ENCODE peak calls at places on chromosomes 2 and 18, in eight cellular contexts. One of them, this sample, is unnamed.

GRCh38 chr18:31649894-31650719 is 34.3 kb downstream of the B4GALT6 start:
- DNase-seq in fibroblast of villous mesenchyme: no peak
- DNase-seq in Calu3: no peak
- DNase-seq in astrocyte of the cerebellum: no peak
- DNase-seq in psoas muscle: no peak
- DNase-seq in A549: no peak
- DNase-seq in gastrocnemius medialis: no peak
- DNase-seq in left lung: no peak
- DNase-seq in this sample: no peak

GRCh38 chr2:195486987-195487644 is 169.9 kb upstream of the SLC39A10 start:
- DNase-seq in fibroblast of villous mesenchyme: peak; percentile 79
- DNase-seq in Calu3: peak; percentile 3
- DNase-seq in astrocyte of the cerebellum: peak; percentile 23
- DNase-seq in psoas muscle: no peak
- DNase-seq in A549: peak; percentile 67
- DNase-seq in gastrocnemius medialis: no peak
- DNase-seq in left lung: no peak
- DNase-seq in this sample: no peak

GRCh38 chr2:235343869-235344268 is 150.0 kb upstream of the AGAP1 start:
- DNase-seq in fibroblast of villous mesenchyme: peak; percentile 61
- DNase-seq in Calu3: no peak
- DNase-seq in astrocyte of the cerebellum: no peak
- DNase-seq in psoas muscle: no peak
- DNase-seq in A549: peak; percentile 40
- DNase-seq in gastrocnemius medialis: no peak
- DNase-seq in left lung: no peak
- DNase-seq in this sample: peak; percentile 57

GRCh38 chr2:98737848-98738247 is 6.9 kb upstream of the MGAT4A start:
- DNase-seq in fibroblast of villous mesenchyme: no peak
- DNase-seq in Calu3: no peak
- DNase-seq in astrocyte of the cerebellum: no peak
- DNase-seq in psoas muscle: no peak
- DNase-seq in A549: no peak
- DNase-seq in gastrocnemius medialis: no peak
- DNase-seq in left lung: no peak
- DNase-seq in this sample: no peak

GRCh38 chr2:37282746-37283145 is 41.9 kb downstream of the PRKD3 start:
- DNase-seq in fibroblast of villous mesenchyme: peak; percentile 33
- DNase-seq in Calu3: no peak
- DNase-seq in astrocyte of the cerebellum: no peak
- DNase-seq in psoas muscle: no peak
- DNase-seq in A549: no peak
- DNase-seq in gastrocnemius medialis: no peak
- DNase-seq in left lung: no peak
- DNase-seq in this sample: no peak

GRCh38 chr18:50654211-50654610 is 94.3 kb downstream of the MAPK4 start:
- DNase-seq in fibroblast of villous mesenchyme: no peak
- DNase-seq in Calu3: no peak
- DNase-seq in astrocyte of the cerebellum: no peak
- DNase-seq in psoas muscle: no peak
- DNase-seq in A549: no peak
- DNase-seq in gastrocnemius medialis: no peak
- DNase-seq in left lung: no peak
- DNase-seq in this sample: no peak

GRCh38 chr2:64273524-64274398 is 129.5 kb upstream of the PELI1 start:
- DNase-seq in fibroblast of villous mesenchyme: peak; percentile 80
- DNase-seq in Calu3: peak; percentile 17
- DNase-seq in astrocyte of the cerebellum: peak; percentile 83
- DNase-seq in psoas muscle: peak; percentile 41
- DNase-seq in A549: peak; percentile 17
- DNase-seq in gastrocnemius medialis: peak; percentile 59
- DNase-seq in left lung: no peak
- DNase-seq in this sample: peak; percentile 89

GRCh38 chr2:10297950-10298349 is 4.8 kb upstream of the HPCAL1 start:
- DNase-seq in fibroblast of villous mesenchyme: peak; percentile 99
- DNase-seq in Calu3: no peak
- DNase-seq in astrocyte of the cerebellum: no peak
- DNase-seq in psoas muscle: peak; percentile 67
- DNase-seq in A549: peak; percentile 73
- DNase-seq in gastrocnemius medialis: peak; percentile 57
- DNase-seq in left lung: no peak
- DNase-seq in this sample: peak; percentile 80

GRCh38 chr2:43841949-43842865 is 3.4 kb downstream of the ABCG8 start:
- DNase-seq in fibroblast of villous mesenchyme: no peak
- DNase-seq in Calu3: no peak
- DNase-seq in astrocyte of the cerebellum: no peak
- DNase-seq in psoas muscle: no peak
- DNase-seq in A549: no peak
- DNase-seq in gastrocnemius medialis: no peak
- DNase-seq in left lung: no peak
- DNase-seq in this sample: no peak

GRCh38 chr18:48662021-48662661 is 123.3 kb downstream of the CTIF start:
- DNase-seq in fibroblast of villous mesenchyme: peak; percentile 75
- DNase-seq in Calu3: peak; percentile 52
- DNase-seq in astrocyte of the cerebellum: no peak
- DNase-seq in psoas muscle: no peak
- DNase-seq in A549: peak; percentile 37
- DNase-seq in gastrocnemius medialis: no peak
- DNase-seq in left lung: no peak
- DNase-seq in this sample: peak; percentile 58

GRCh38 chr2:217897816-217898806 is 104.7 kb downstream of the TNS1 start:
- DNase-seq in fibroblast of villous mesenchyme: no peak
- DNase-seq in Calu3: no peak
- DNase-seq in astrocyte of the cerebellum: no peak
- DNase-seq in psoas muscle: peak; percentile 62
- DNase-seq in A549: no peak
- DNase-seq in gastrocnemius medialis: peak; percentile 88
- DNase-seq in left lung: peak; percentile 88
- DNase-seq in this sample: peak; percentile 63

GRCh38 chr18:70576281-70577022 is 287.6 kb downstream of the SOCS6 start:
- DNase-seq in fibroblast of villous mesenchyme: no peak
- DNase-seq in Calu3: no peak
- DNase-seq in astrocyte of the cerebellum: no peak
- DNase-seq in psoas muscle: no peak
- DNase-seq in A549: no peak
- DNase-seq in gastrocnemius medialis: no peak
- DNase-seq in left lung: no peak
- DNase-seq in this sample: no peak

GRCh38 chr18:70577023-70577420 is 288.2 kb downstream of the SOCS6 start:
- DNase-seq in fibroblast of villous mesenchyme: no peak
- DNase-seq in Calu3: no peak
- DNase-seq in astrocyte of the cerebellum: no peak
- DNase-seq in psoas muscle: no peak
- DNase-seq in A549: no peak
- DNase-seq in gastrocnemius medialis: no peak
- DNase-seq in left lung: no peak
- DNase-seq in this sample: no peak

DNA sequence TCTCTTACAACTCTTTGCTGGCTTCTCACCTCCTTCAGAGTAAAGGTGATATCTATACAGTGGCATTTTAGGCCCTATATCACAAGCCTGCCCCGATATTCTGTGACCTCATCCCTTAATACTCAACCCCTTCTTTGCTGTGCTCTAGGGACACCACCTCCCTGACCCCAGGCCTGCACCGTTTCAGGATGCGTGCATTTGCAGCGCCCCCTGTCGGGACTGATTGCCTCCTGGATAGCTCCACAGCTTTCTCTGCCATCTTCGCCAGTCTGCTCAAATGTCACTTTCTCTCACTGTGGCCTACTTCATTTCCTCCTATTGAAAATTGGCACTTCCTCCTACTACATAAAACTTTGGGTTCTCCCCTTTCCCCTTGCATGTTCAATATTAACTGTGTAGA is 289.6 kb downstream of the SOCS6 start:
- DNase-seq in fibroblast of villous mesenchyme: no peak
- DNase-seq in Calu3: peak; percentile 21
- DNase-seq in astrocyte of the cerebellum: no peak
- DNase-seq in psoas muscle: peak; percentile 12
- DNase-seq in A549: peak; percentile 3
- DNase-seq in gastrocnemius medialis: no peak
- DNase-seq in left lung: no peak
- DNase-seq in this sample: no peak
- TF ChIP-seq CTCF in fibroblast of villous mesenchyme: no peak
- TF ChIP-seq CTCF in Calu3: no peak
- TF ChIP-seq CTCF in astrocyte of the cerebellum: no peak
- TF ChIP-seq CTCF in psoas muscle: no peak
- TF ChIP-seq CTCF in A549: peak; percentile 7
- TF ChIP-seq CTCF in gastrocnemius medialis: no peak
- TF ChIP-seq CTCF in left lung: no peak
- TF ChIP-seq CTCF in this sample: no peak

GRCh38 chr18:9949861-9950260 is 36.0 kb downstream of the VAPA start:
- DNase-seq in fibroblast of villous mesenchyme: no peak
- DNase-seq in Calu3: no peak
- DNase-seq in astrocyte of the cerebellum: no peak
- DNase-seq in psoas muscle: no peak
- DNase-seq in A549: peak; percentile 29
- DNase-seq in gastrocnemius medialis: no peak
- DNase-seq in left lung: no peak
- DNase-seq in this sample: no peak
- TF ChIP-seq CTCF in fibroblast of villous mesenchyme: no peak
- TF ChIP-seq CTCF in Calu3: no peak
- TF ChIP-seq CTCF in astrocyte of the cerebellum: no peak
- TF ChIP-seq CTCF in psoas muscle: no peak
- TF ChIP-seq CTCF in A549: no peak
- TF ChIP-seq CTCF in gastrocnemius medialis: no peak
- TF ChIP-seq CTCF in left lung: no peak
- TF ChIP-seq CTCF in this sample: no peak

GRCh38 chr2:66082576-66082975 is 352.3 kb upstream of the MEIS1 start:
- DNase-seq in fibroblast of villous mesenchyme: no peak
- DNase-seq in Calu3: no peak
- DNase-seq in astrocyte of the cerebellum: no peak
- DNase-seq in psoas muscle: no peak
- DNase-seq in A549: no peak
- DNase-seq in gastrocnemius medialis: no peak
- DNase-seq in left lung: no peak
- DNase-seq in this sample: no peak

GRCh38 chr2:66080136-66080535 is 354.8 kb upstream of the MEIS1 start:
- DNase-seq in fibroblast of villous mesenchyme: no peak
- DNase-seq in Calu3: no peak
- DNase-seq in astrocyte of the cerebellum: no peak
- DNase-seq in psoas muscle: no peak
- DNase-seq in A549: no peak
- DNase-seq in gastrocnemius medialis: no peak
- DNase-seq in left lung: no peak
- DNase-seq in this sample: no peak

DNA sequence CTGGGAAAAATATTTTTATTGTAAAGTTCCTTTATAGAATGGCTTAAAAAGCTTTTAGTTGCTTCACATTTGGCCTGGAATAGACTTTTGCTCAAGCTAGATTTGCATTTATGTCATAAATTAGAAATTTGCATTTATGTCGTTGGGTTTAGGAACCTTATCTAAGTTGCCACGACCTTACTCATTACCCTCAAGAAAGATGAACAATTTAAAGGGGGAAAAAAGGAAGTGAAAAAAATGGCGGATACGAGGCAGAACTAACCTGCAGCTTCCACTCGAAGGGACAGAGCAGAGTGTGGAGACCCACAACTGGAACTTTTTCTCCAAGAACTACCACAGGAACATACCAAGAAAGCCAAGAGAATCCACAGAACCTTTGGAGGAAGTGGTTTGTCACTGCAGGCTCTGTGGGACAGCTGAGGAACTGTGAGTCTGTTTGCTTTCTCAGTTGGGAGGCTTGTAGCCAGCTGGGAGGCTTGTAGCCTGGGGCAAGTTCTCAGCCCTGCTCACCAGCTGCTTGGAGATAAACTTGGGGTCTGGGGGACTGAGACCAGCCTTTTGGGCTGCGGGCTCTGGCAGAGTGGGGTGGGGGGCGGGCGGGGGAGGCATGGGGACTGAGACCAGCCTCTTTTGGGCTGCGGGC is 349.9 kb upstream of the MEIS1 start:
- DNase-seq in fibroblast of villous mesenchyme: no peak
- DNase-seq in Calu3: no peak
- DNase-seq in astrocyte of the cerebellum: no peak
- DNase-seq in psoas muscle: no peak
- DNase-seq in A549: no peak
- DNase-seq in gastrocnemius medialis: no peak
- DNase-seq in left lung: no peak
- DNase-seq in this sample: no peak
- TF ChIP-seq CTCF in fibroblast of villous mesenchyme: no peak
- TF ChIP-seq CTCF in Calu3: no peak
- TF ChIP-seq CTCF in astrocyte of the cerebellum: no peak
- TF ChIP-seq CTCF in psoas muscle: no peak
- TF ChIP-seq CTCF in A549: no peak
- TF ChIP-seq CTCF in gastrocnemius medialis: no peak
- TF ChIP-seq CTCF in left lung: no peak
- TF ChIP-seq CTCF in this sample: no peak

GRCh38 chr2:191299866-191300265 is 54.7 kb downstream of the MYO1B start:
- DNase-seq in fibroblast of villous mesenchyme: no peak
- DNase-seq in Calu3: no peak
- DNase-seq in astrocyte of the cerebellum: no peak
- DNase-seq in psoas muscle: no peak
- DNase-seq in A549: no peak
- DNase-seq in gastrocnemius medialis: no peak
- DNase-seq in left lung: no peak
- DNase-seq in this sample: no peak

GRCh38 chr2:191301971-191302370 is 56.8 kb downstream of the MYO1B start:
- DNase-seq in fibroblast of villous mesenchyme: no peak
- DNase-seq in Calu3: no peak
- DNase-seq in astrocyte of the cerebellum: no peak
- DNase-seq in psoas muscle: no peak
- DNase-seq in A549: no peak
- DNase-seq in gastrocnemius medialis: no peak
- DNase-seq in left lung: no peak
- DNase-seq in this sample: no peak

GRCh38 chr2:191303349-191304005 is 58.3 kb downstream of the MYO1B start:
- DNase-seq in fibroblast of villous mesenchyme: peak; percentile 90
- DNase-seq in Calu3: no peak
- DNase-seq in astrocyte of the cerebellum: no peak
- DNase-seq in psoas muscle: no peak
- DNase-seq in A549: no peak
- DNase-seq in gastrocnemius medialis: no peak
- DNase-seq in left lung: no peak
- DNase-seq in this sample: no peak

GRCh38 chr2:191304939-191305875 is 60.0 kb downstream of the MYO1B start:
- DNase-seq in fibroblast of villous mesenchyme: peak; percentile 97
- DNase-seq in Calu3: no peak
- DNase-seq in astrocyte of the cerebellum: peak; percentile 92
- DNase-seq in psoas muscle: peak; percentile 68
- DNase-seq in A549: no peak
- DNase-seq in gastrocnemius medialis: peak; percentile 60
- DNase-seq in left lung: no peak
- DNase-seq in this sample: peak; percentile 39

DNA sequence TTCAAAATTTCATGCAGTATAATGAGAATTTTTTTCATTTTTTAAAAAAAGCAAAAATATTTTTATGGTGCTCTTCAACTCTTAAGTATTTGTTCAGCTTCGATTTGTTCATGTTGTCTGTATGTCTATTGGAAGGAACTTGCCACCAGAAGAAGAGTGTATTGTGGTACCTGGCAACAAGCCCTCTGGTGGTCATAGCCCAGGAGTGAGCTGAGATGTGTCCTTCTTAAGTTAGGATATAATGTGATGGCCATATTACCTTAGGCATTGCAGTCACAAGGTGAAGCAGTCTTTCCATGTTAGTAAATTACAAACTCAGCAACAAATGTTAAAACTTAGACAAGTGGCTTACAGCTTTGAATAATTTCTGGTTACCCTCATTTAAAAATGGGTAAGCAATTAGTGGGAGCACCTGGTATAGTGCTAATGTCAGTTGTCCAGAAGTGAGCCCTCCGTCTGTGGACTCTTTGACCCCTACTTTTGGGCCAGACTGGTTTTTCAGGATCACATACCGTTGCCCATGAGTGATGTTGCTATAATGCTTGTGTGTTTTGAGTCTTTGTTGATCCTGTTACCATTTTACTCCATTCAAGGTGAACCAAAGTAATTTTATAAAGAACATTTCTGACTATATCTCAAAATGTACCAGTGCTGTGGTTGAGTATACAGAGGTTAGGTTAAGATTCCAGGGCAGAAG is 57.4 kb downstream of the MYO1B start:
- DNase-seq in fibroblast of villous mesenchyme: no peak
- DNase-seq in Calu3: peak; percentile 46
- DNase-seq in astrocyte of the cerebellum: no peak
- DNase-seq in psoas muscle: no peak
- DNase-seq in A549: peak; percentile 69
- DNase-seq in gastrocnemius medialis: no peak
- DNase-seq in left lung: no peak
- DNase-seq in this sample: no peak
- TF ChIP-seq CTCF in fibroblast of villous mesenchyme: peak; percentile 37
- TF ChIP-seq CTCF in Calu3: peak; percentile 36
- TF ChIP-seq CTCF in astrocyte of the cerebellum: peak; percentile 33
- TF ChIP-seq CTCF in psoas muscle: no peak
- TF ChIP-seq CTCF in A549: peak; percentile 29
- TF ChIP-seq CTCF in gastrocnemius medialis: no peak
- TF ChIP-seq CTCF in left lung: no peak
- TF ChIP-seq CTCF in this sample: no peak